ENCODE peak calls at places on chromosome 16, in nine cellular contexts. H is coronary artery; W is CD8-positive, alpha-beta T cell; J is RWPE1; T is osteocyte; S is HFF-Myc; B is astrocyte of the spinal cord; P is stomach; E is left ventricle myocardium inferior. O is an unnamed sample.
A peak's percentile ranks its signal among the peaks of the same experiment; 100 is the strongest.

GRCh38 chr16:84498859-84499620 is 5.4 kb downstream of the MEAK7 start:
- DNase-seq in H (no peak), W (no peak), J (peak; percentile 34), T (no peak), S (no peak), B (no peak), P (no peak), E (no peak), O (no peak)

GRCh38 chr16:85017151-85017550 is 5.8 kb upstream of the ZDHHC7 start:
- DNase-seq in H (no peak), W (no peak), J (no peak), T (no peak), S (no peak), B (no peak), P (no peak), E (no peak), O (peak; percentile 40)

GRCh38 chr16:57485091-57485915 is 990 bp downstream of the DOK4 start:
- DNase-seq in H (no peak), W (no peak), J (no peak), T (no peak), S (no peak), B (no peak), P (peak; percentile 61), E (no peak), O (no peak)

GRCh38 chr16:17802566-17802965 is 331.8 kb upstream of the XYLT1 start:
- DNase-seq in H (no peak), W (no peak), J (no peak), T (no peak), S (no peak), B (peak; percentile 17), P (no peak), E (no peak), O (no peak)

GRCh38 chr16:31094424-31095120 is at the start of gene VKORC1:
- DNase-seq in H (peak; percentile 98), W (peak; percentile 89), J (peak; percentile 91), T (peak; percentile 97), S (peak; percentile 95), B (peak; percentile 98), P (peak; percentile 96), E (peak; percentile 95), O (peak; percentile 93)

GRCh38 chr16:17470002-17470870 is 524 bp downstream of the XYLT1 start:
- DNase-seq in H (peak; percentile 80), W (peak; percentile 67), J (no peak), T (no peak), S (no peak), B (no peak), P (no peak), E (no peak), O (no peak)

GRCh38 chr16:50096791-50097190 is 31.0 kb downstream of the HEATR3 start:
- DNase-seq in H (no peak), W (no peak), J (no peak), T (no peak), S (peak; percentile 65), B (peak; percentile 53), P (no peak), E (no peak), O (no peak)

GRCh38 chr16:88773812-88774291 is 11.2 kb downstream of the PIEZO1 start:
- DNase-seq in H (no peak), W (no peak), J (no peak), T (no peak), S (peak; percentile 54), B (peak; percentile 62), P (peak; percentile 46), E (peak; percentile 75), O (no peak)

GRCh38 chr16:87185983-87186382 is 131.2 kb downstream of the C16orf95 start:
- DNase-seq in H (no peak), W (no peak), J (no peak), T (no peak), S (no peak), B (no peak), P (no peak), E (no peak), O (no peak)

GRCh38 chr16:70395345-70395901 is 43.5 kb downstream of the ST3GAL2 start:
- DNase-seq in H (no peak), W (peak; percentile 76), J (no peak), T (no peak), S (no peak), B (peak; percentile 20), P (peak; percentile 77), E (peak; percentile 63), O (peak; percentile 85)

GRCh38 chr16:58399718-58400633 is 7.7 kb downstream of the GINS3 start:
- DNase-seq in H (no peak), W (no peak), J (no peak), T (no peak), S (no peak), B (no peak), P (no peak), E (no peak), O (no peak)

GRCh38 chr16:48076455-48077012 is 79.3 kb downstream of the ABCC12 start:
- DNase-seq in H (no peak), W (no peak), J (no peak), T (no peak), S (no peak), B (peak; percentile 76), P (no peak), E (no peak), O (no peak)

GRCh38 chr16:57538235-57538711 is 1.9 kb upstream of the CCDC102A start:
- DNase-seq in H (peak; percentile 64), W (peak; percentile 48), J (no peak), T (peak; percentile 53), S (no peak), B (no peak), P (peak; percentile 23), E (no peak), O (peak; percentile 34)

DNA sequence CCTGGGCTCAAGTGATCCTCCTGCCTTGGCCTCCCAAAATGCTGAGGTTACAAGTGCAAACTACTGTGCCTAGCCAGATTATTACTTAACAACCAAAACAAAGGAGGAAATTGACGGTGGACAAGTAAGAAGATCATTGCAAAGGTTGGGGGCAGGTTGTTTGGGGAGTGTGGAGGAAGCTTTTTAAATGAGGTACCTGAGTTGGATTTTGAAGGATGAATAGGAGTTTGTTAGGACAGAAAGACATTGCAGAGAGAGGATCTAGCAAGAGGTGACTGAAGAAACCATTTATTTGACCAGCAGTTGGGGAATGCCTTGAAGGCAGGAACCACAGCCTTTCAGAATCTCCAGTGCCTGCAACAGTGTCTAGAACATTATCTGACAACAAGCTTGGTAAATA is 51.3 kb downstream of the ABCC1 start:
- DNase-seq in H (no peak), W (no peak), J (no peak), T (no peak), S (no peak), B (no peak), P (no peak), E (no peak), O (no peak)
- TF ChIP-seq CTCF in H (no peak), W (no peak), J (no peak), T (no peak), S (no peak), B (no peak), P (no peak), E (no peak), O (no peak)

GRCh38 chr16:11307639-11308492 is 26.7 kb upstream of the PRM1 start:
- DNase-seq in H (no peak), W (no peak), J (no peak), T (no peak), S (no peak), B (no peak), P (no peak), E (no peak), O (no peak)

GRCh38 chr16:11306997-11307638 is 26.0 kb upstream of the PRM1 start:
- DNase-seq in H (no peak), W (no peak), J (no peak), T (no peak), S (no peak), B (no peak), P (no peak), E (no peak), O (no peak)

GRCh38 chr16:11310634-11310977 is 29.5 kb upstream of the PRM1 start:
- DNase-seq in H (no peak), W (no peak), J (no peak), T (no peak), S (no peak), B (no peak), P (no peak), E (no peak), O (no peak)

GRCh38 chr16:11309895-11310633 is 28.9 kb upstream of the PRM1 start:
- DNase-seq in H (no peak), W (no peak), J (no peak), T (no peak), S (no peak), B (no peak), P (no peak), E (no peak), O (no peak)

DNA sequence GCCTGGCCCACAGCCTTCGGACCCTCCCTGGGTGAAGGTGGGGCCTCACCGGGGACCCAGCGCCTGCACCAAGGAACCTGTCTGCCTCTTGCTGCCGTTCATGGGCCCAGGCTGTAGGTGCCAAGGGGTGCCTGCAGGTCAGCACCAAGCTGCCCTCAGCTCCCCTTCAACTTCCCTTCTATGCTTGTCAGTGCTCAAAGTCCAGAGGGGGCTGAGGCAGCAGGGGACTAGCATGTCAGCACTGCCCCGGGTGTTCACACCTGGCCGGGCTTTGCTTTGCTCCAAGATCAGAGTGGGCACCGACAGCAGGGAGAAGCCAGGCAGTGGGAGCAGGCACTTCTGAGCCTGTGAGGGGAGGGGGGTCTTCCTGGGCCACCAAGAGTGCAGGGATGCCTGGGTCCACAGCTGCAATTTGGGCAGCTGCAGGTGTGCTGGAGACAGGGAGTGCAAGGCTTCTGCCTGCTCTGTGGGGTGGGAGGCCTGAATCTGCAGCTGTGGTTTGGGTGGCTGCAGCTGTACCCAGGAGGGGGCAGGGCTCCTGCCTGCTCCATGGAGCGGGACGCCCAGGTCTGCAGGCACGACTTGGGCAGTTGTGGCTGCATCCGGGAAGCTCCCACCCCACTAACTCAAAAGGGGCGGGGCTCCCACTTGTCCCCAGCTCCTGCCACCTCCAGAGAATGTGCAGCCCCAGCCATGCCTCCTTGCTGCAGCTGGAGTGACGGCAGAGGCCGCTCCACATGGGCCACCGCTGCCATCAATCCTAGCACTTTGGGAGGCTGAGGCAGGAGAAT is 27.6 kb upstream of the PRM1 start:
- DNase-seq in H (no peak), W (no peak), J (no peak), T (no peak), S (no peak), B (no peak), P (no peak), E (no peak), O (no peak)
- TF ChIP-seq CTCF in H (no peak), W (no peak), J (no peak), T (no peak), S (no peak), B (no peak), P (no peak), E (no peak), O (no peak)

DNA sequence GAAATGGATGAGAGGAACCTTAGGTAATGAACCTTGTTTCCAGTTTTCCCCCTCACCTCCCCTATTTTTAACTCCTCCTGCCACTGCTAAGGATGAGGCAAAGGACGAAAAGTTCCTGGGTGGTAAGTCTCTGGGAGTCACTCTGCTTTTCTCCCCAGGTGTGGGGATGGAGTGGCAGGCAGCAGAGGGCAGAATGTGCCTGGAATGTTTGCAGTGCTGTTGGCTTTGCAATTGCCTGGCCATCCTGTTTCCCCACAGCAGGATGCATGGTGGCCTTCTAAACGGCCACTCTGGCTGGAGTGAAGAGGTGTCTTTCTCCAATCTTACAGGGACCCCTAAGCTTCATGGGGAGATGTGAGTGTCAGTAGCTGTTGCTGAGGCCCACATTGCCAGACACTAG is 432.5 kb upstream of the ZFHX3 start:
- DNase-seq in H (no peak), W (no peak), J (no peak), T (peak; percentile 19), S (no peak), B (no peak), P (no peak), E (no peak), O (no peak)
- TF ChIP-seq CTCF in H (no peak), W (no peak), J (no peak), T (no peak), S (no peak), B (no peak), P (no peak), E (no peak), O (no peak)

GRCh38 chr16:81831722-81832126 is 52.6 kb downstream of the PLCG2 start:
- DNase-seq in H (no peak), W (peak; percentile 73), J (no peak), T (no peak), S (no peak), B (no peak), P (peak; percentile 62), E (peak; percentile 40), O (peak; percentile 76)
- TF ChIP-seq CTCF in H (no peak), W (no peak), J (no peak), T (no peak), S (no peak), B (no peak), P (no peak), E (no peak), O (peak; percentile 9)

O was measured in GM13976.